ENCODE peak calls at places on chromosome 15, in ten cellular contexts. G is psoas muscle, R is lower lobe of right lung, F is mammary epithelial cell, H is endothelial cell, S is cardiac fibroblast, J is dorsolateral prefrontal cortex, C is stomach, Z is GM06990, V is fibroblast of lung. N is an unnamed sample.

GRCh38 chr15:74156678-74157411 is 16.7 kb upstream of the ISLR start:
- DNase-seq in G (no peak), R (no peak), F (no peak), H (no peak), S (peak; percentile 62), J (no peak), C (no peak), Z (peak; percentile 36), V (peak; percentile 17), N (no peak)

GRCh38 chr15:36675008-36675407 is 95.6 kb downstream of the CDIN1 start:
- DNase-seq in G (no peak), R (no peak), F (no peak), H (no peak), S (no peak), J (no peak), C (no peak), Z (no peak), V (no peak), N (no peak)

GRCh38 chr15:47484119-47484518 is 233.2 kb upstream of the SEMA6D start:
- DNase-seq in G (no peak), R (no peak), F (no peak), H (peak; percentile 22), S (peak; percentile 59), J (no peak), C (no peak), Z (no peak), V (peak; percentile 1), N (no peak)

GRCh38 chr15:26082833-26083174 is 219.7 kb upstream of the ATP10A start:
- DNase-seq in G (no peak), R (no peak), F (no peak), H (no peak), S (no peak), J (no peak), C (no peak), Z (no peak), V (no peak), N (no peak)

GRCh38 chr15:70044168-70044567 is 53.5 kb downstream of the TLE3 start:
- DNase-seq in G (no peak), R (peak; percentile 10), F (no peak), H (no peak), S (no peak), J (no peak), C (no peak), Z (no peak), V (no peak), N (no peak)

GRCh38 chr15:58957101-58957973 is 23.9 kb upstream of the SLTM start:
- DNase-seq in G (no peak), R (no peak), F (peak; percentile 44), H (peak; percentile 63), S (peak; percentile 68), J (peak; percentile 10), C (peak; percentile 39), Z (peak; percentile 25), V (peak; percentile 36), N (peak; percentile 23)

GRCh38 chr15:64749999-64750657 is 25.3 kb downstream of the RBPMS2 start:
- DNase-seq in G (no peak), R (no peak), F (no peak), H (peak; percentile 22), S (peak; percentile 56), J (no peak), C (no peak), Z (no peak), V (peak; percentile 64), N (peak; percentile 50)

GRCh38 chr15:24956131-24956838 is 1.5 kb downstream of the SNRPN start:
- DNase-seq in G (peak; percentile 72), R (peak; percentile 86), F (peak; percentile 61), H (peak; percentile 67), S (peak; percentile 81), J (peak; percentile 68), C (peak; percentile 74), Z (peak; percentile 82), V (peak; percentile 72), N (peak; percentile 41)

GRCh38 chr15:70062321-70062956 is 35.3 kb downstream of the TLE3 start:
- DNase-seq in G (peak; percentile 59), R (no peak), F (no peak), H (no peak), S (peak; percentile 93), J (peak; percentile 66), C (peak; percentile 43), Z (no peak), V (peak; percentile 95), N (no peak)

GRCh38 chr15:81334768-81335447 is 11.0 kb upstream of the STARD5 start:
- DNase-seq in G (no peak), R (no peak), F (no peak), H (no peak), S (peak; percentile 88), J (no peak), C (no peak), Z (no peak), V (peak; percentile 39), N (no peak)

GRCh38 chr15:39685999-39686613 is 96.5 kb downstream of the FSIP1 start:
- DNase-seq in G (no peak), R (no peak), F (peak; percentile 36), H (peak; percentile 44), S (peak; percentile 75), J (no peak), C (no peak), Z (no peak), V (peak; percentile 53), N (no peak)

GRCh38 chr15:100712226-100712625 is 109.8 kb downstream of the ASB7 start:
- DNase-seq in G (peak; percentile 60), R (no peak), F (peak; percentile 55), H (no peak), S (peak; percentile 78), J (no peak), C (no peak), Z (no peak), V (peak; percentile 69), N (no peak)

GRCh38 chr15:25850154-25851111 is 12.7 kb downstream of the ATP10A start:
- DNase-seq in G (peak; percentile 80), R (peak; percentile 88), F (no peak), H (peak; percentile 41), S (peak; percentile 73), J (no peak), C (peak; percentile 52), Z (peak; percentile 74), V (peak; percentile 78), N (peak; percentile 70)

GRCh38 chr15:79007066-79007465 is 62.2 kb upstream of the CTSH start:
- DNase-seq in G (no peak), R (peak; percentile 72), F (no peak), H (peak; percentile 82), S (peak; percentile 66), J (no peak), C (peak; percentile 63), Z (no peak), V (no peak), N (no peak)

GRCh38 chr15:67444100-67444499 is 76.8 kb upstream of the C15orf61 start:
- DNase-seq in G (no peak), R (no peak), F (no peak), H (no peak), S (no peak), J (no peak), C (no peak), Z (no peak), V (no peak), N (no peak)

DNA sequence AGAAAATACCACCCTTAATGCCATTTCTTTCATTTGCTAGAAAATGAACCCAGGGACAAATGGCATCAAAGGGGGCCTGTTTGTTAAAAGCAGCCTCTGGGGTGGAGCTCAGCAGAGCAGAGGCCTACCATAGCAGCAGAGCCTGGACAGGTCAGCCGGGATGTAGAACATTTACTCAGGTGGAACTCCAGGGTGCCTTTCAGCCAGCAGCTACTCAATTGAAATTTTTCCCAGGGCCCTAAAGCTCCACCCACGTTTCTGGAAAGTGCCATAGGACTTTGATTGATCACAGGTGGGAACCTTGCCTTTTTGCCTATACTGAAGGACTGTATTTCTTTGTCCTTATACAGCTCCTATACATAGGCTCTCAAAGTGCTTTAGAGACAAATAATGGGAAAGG is 74.5 kb upstream of the C15orf61 start:
- DNase-seq in G (no peak), R (no peak), F (no peak), H (no peak), S (no peak), J (no peak), C (no peak), Z (no peak), V (no peak), N (no peak)
- TF ChIP-seq CTCF in G (no peak), R (no peak), F (no peak), H (no peak), S (no peak), J (no peak), C (no peak), Z (no peak), V (no peak), N (no peak)

DNA sequence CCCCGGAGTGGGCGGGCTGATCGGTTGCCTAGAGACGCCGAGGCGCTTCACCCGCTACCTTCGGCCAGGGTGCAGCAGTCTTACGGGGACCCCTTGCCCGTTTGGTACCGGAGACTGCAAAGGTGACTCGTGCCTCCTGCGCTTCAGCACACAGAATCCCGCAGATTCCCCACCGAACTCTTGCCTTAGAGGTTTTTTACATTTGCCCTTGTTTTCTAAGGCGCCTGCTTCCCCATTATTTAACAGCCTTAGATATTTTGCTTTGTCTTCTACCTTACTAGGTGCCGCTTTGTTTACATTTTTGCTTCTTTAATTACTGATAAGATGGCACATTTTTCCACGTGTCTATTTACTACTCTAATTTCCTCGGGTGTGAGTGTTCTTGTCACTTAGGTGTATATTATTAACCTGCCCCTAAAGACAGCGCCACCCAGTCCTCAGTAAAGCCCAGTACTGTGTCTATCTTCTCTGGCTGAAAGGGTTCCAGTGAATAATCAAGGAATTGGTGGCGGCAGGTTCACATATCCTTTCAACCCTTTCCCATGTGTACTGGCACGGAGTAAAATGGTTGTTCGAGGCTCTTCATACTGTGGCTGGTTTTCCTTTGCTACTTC is 563 bp upstream of the CEP152 start:
- DNase-seq in G (no peak), R (no peak), F (no peak), H (no peak), S (no peak), J (no peak), C (no peak), Z (no peak), V (no peak), N (no peak)
- TF ChIP-seq CTCF in G (no peak), R (no peak), F (peak; percentile 16), H (no peak), S (no peak), J (no peak), C (no peak), Z (peak; percentile 10), V (no peak), N (no peak)

DNA sequence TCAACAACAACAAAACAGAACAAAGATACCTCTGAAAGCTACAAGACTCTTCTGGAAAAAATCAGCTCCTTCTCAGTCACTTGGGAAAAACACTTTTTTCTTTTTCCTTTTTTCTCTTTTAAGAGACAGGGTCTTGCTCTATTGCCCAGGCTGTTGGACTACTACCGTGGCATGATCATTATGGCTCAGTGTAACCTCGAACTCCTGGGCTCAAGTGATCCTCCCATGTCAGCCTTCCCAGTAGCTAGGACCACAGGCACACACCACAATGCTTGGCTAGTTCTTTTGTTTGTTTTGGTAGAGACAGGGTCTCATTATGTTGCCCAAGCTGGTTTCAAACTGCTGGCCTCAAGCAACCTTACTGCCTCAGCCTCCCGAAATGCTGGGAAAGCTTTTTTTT is 12.8 kb downstream of the MYO9A start:
- DNase-seq in G (no peak), R (no peak), F (no peak), H (no peak), S (no peak), J (no peak), C (no peak), Z (no peak), V (no peak), N (no peak)
- TF ChIP-seq CTCF in G (no peak), R (no peak), F (no peak), H (no peak), S (no peak), J (no peak), C (no peak), Z (no peak), V (no peak), N (no peak)

GRCh38 chr15:87967951-87968350 is 288.6 kb downstream of the NTRK3 start:
- DNase-seq in G (no peak), R (no peak), F (peak; percentile 38), H (no peak), S (no peak), J (no peak), C (no peak), Z (no peak), V (peak; percentile 66), N (no peak)
- TF ChIP-seq CTCF in G (no peak), R (no peak), F (no peak), H (no peak), S (no peak), J (no peak), C (no peak), Z (no peak), V (no peak), N (no peak)

N was measured in natural killer cell.